ENCODE peak calls at places on chromosome 7, in five cellular contexts. J is iris pigment epithelial cell; C is left cardiac atrium; O is activated effector memory CD4-positive, alpha-beta T cell treated with anti-CD3 and anti-CD28 coated beads, Interleukin-2, amount 50 U/mL, for 16 hours; B is skeletal muscle cell. Z is an unnamed sample.

GRCh38 chr7:26013551-26014083 is 138.4 kb upstream of the NFE2L3 start:
- DNase-seq in J (peak), C (no peak), O (no peak), B (no peak), Z (no peak)

GRCh38 chr7:43721193-43721806 is 8.0 kb downstream of the COA1 start:
- DNase-seq in J (peak), C (no peak), O (no peak), B (no peak), Z (no peak)

GRCh38 chr7:27910341-27910740 is 170.4 kb downstream of the TAX1BP1 start:
- DNase-seq in J (no peak), C (no peak), O (no peak), B (no peak), Z (no peak)

GRCh38 chr7:79453558-79454324 is at the start of gene MAGI2:
- DNase-seq in J (peak), C (peak), O (peak), B (peak), Z (peak)

GRCh38 chr7:75916259-75916658 is 1.3 kb downstream of the POR start:
- DNase-seq in J (no peak), C (no peak), O (no peak), B (no peak), Z (no peak)

GRCh38 chr7:54426406-54426805 is 115.8 kb upstream of the VSTM2A start:
- DNase-seq in J (no peak), C (no peak), O (no peak), B (no peak), Z (no peak)

GRCh38 chr7:17528636-17529035 is 230.2 kb downstream of the AHR start:
- DNase-seq in J (no peak), C (no peak), O (no peak), B (no peak), Z (no peak)

GRCh38 chr7:92567460-92567859 is 22.7 kb downstream of the FAM133B start:
- DNase-seq in J (no peak), C (no peak), O (no peak), B (peak), Z (no peak)

GRCh38 chr7:139427029-139427420 is 56.4 kb downstream of the KLRG2 start:
- DNase-seq in J (no peak), C (no peak), O (no peak), B (no peak), Z (no peak)

GRCh38 chr7:155454183-155455112 is 3.5 kb upstream of the EN2 start:
- DNase-seq in J (no peak), C (no peak), O (no peak), B (no peak), Z (no peak)

GRCh38 chr7:42932861-42933591 is 850 bp downstream of the MRPL32 start:
- DNase-seq in J (no peak), C (peak), O (no peak), B (no peak), Z (no peak)

Z was measured in chondrocyte.